ENCODE peak calls at places on chromosome 6, in four cellular contexts. One of them, this sample, is unnamed.

GRCh38 chr6:19333936-19334335 is 503.2 kb upstream of the ID4 start:
- DNase-seq in HepG2: no peak
- DNase-seq in K562: no peak
- DNase-seq in GM12878: no peak
- DNase-seq in this sample: no peak

GRCh38 chr6:56096946-56097345 is 150.4 kb downstream of the COL21A1 start:
- DNase-seq in GM12878: no peak
- DNase-seq in HepG2: no peak
- DNase-seq in K562: no peak
- DNase-seq in this sample: no peak

GRCh38 chr6:36694616-36695015 is 3.0 kb upstream of the RAB44 start:
- DNase-seq in GM12878: no peak
- DNase-seq in K562: no peak
- DNase-seq in HepG2: no peak
- DNase-seq in this sample: no peak

GRCh38 chr6:87322304-87323212 is at the start of gene SMIM8:
- DNase-seq in K562: peak; percentile 92
- DNase-seq in HepG2: peak; percentile 73
- DNase-seq in GM12878: peak; percentile 24
- DNase-seq in this sample: peak; percentile 53

GRCh38 chr6:144955392-144955791 is 670.3 kb downstream of the UTRN start:
- DNase-seq in GM12878: no peak
- DNase-seq in K562: no peak
- DNase-seq in HepG2: no peak
- DNase-seq in this sample: no peak

GRCh38 chr6:31652925-31653724 is 664 bp upstream of the BAG6 start:
- DNase-seq in HepG2: peak; percentile 98
- DNase-seq in GM12878: no peak
- DNase-seq in K562: peak; percentile 94
- DNase-seq in this sample: no peak

GRCh38 chr6:89940225-89941027 is 46.2 kb downstream of the GJA10 start:
- DNase-seq in GM12878: peak; percentile 21
- DNase-seq in K562: peak; percentile 56
- DNase-seq in HepG2: peak; percentile 81
- DNase-seq in this sample: peak; percentile 68

GRCh38 chr6:24683297-24684296 is 16.7 kb downstream of the ACOT13 start:
- DNase-seq in HepG2: no peak
- DNase-seq in GM12878: no peak
- DNase-seq in K562: no peak
- DNase-seq in this sample: no peak

GRCh38 chr6:85580878-85581267 is 12.8 kb downstream of the SNX14 start:
- DNase-seq in GM12878: no peak
- DNase-seq in K562: peak; percentile 41
- DNase-seq in HepG2: peak; percentile 54
- DNase-seq in this sample: no peak

GRCh38 chr6:158894192-158894591 is 75.0 kb upstream of the EZR start:
- DNase-seq in K562: no peak
- DNase-seq in GM12878: no peak
- DNase-seq in HepG2: no peak
- DNase-seq in this sample: peak; percentile 86

GRCh38 chr6:155301867-155302266 is 12.4 kb downstream of the TFB1M start:
- DNase-seq in K562: no peak
- DNase-seq in HepG2: no peak
- DNase-seq in GM12878: no peak
- DNase-seq in this sample: no peak

GRCh38 chr6:215335-216034 is 76.8 kb upstream of the DUSP22 start:
- DNase-seq in GM12878: peak; percentile 41
- DNase-seq in K562: no peak
- DNase-seq in HepG2: no peak
- DNase-seq in this sample: no peak

GRCh38 chr6:75130784-75131183 is 75.1 kb downstream of the COL12A1 start:
- DNase-seq in GM12878: no peak
- DNase-seq in K562: no peak
- DNase-seq in HepG2: no peak
- DNase-seq in this sample: no peak

GRCh38 chr6:34196116-34196832 is 40.4 kb upstream of the HMGA1 start:
- DNase-seq in HepG2: no peak
- DNase-seq in GM12878: peak; percentile 28
- DNase-seq in K562: peak; percentile 96
- DNase-seq in this sample: peak; percentile 26

GRCh38 chr6:134063966-134064445 is 11.6 kb upstream of the SLC2A12 start:
- DNase-seq in K562: peak; percentile 65
- DNase-seq in HepG2: peak; percentile 75
- DNase-seq in GM12878: no peak
- DNase-seq in this sample: peak; percentile 59

GRCh38 chr6:134065706-134066105 is 13.3 kb upstream of the SLC2A12 start:
- DNase-seq in GM12878: no peak
- DNase-seq in HepG2: peak; percentile 30
- DNase-seq in K562: peak; percentile 56
- DNase-seq in this sample: peak; percentile 32

GRCh38 chr6:134061440-134061839 is 9.0 kb upstream of the SLC2A12 start:
- DNase-seq in GM12878: no peak
- DNase-seq in K562: no peak
- DNase-seq in HepG2: no peak
- DNase-seq in this sample: no peak

GRCh38 chr6:134064461-134064860 is 12.0 kb upstream of the SLC2A12 start:
- DNase-seq in GM12878: no peak
- DNase-seq in K562: peak; percentile 23
- DNase-seq in HepG2: no peak
- DNase-seq in this sample: no peak

DNA sequence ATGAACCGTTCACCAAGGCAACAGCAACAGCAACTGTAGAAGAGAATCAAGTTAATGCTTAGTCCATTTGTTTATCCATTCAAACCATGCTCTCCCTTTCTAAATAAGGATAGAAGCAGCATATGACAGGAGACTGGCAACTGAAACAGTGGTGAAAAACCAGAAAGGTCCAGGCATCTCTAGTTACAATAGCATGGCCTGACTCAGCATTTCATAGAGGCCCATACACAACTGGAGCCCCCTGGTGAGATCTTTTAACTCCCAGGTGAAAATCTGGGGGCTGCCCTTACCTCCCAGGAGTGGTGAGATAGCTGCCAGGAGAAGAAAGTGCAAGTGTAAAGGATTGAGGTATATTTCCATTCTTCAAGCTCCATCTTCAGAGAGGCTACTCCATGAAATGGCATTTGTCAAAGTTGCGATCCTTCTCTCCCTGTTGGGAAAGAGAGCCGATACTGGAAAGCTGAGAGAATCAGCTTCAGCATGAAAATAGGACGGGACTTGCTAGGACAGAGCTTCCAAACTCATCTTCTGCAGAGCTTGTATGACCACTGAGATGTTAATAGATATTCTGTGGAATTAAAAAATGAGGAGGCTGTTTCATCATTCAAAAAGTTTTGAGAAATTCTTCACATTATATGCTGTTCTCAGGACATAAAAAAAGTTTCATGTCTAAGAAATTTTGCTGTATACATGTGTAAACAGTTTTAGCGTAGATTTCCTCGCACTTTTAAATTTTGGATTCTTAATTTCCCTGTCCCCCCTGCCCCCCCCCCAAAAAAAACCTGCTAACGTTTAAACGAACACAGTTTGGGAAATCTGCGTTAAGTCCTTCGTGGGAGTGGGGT is 10.9 kb upstream of the SLC2A12 start:
- DNase-seq in HepG2: peak; percentile 40
- DNase-seq in K562: peak; percentile 48
- DNase-seq in GM12878: no peak
- DNase-seq in this sample: no peak
- TF ChIP-seq ZBTB33 in HepG2: no peak
- TF ChIP-seq ZBTB33 in K562: no peak
- TF ChIP-seq ZBTB33 in GM12878: no peak
- TF ChIP-seq ZBTB33 in this sample: no peak

GRCh38 chr6:112296694-112297093 is 42.3 kb upstream of the LAMA4 start:
- DNase-seq in K562: no peak
- DNase-seq in GM12878: no peak
- DNase-seq in HepG2: no peak
- DNase-seq in this sample: no peak

GRCh38 chr6:112296122-112296521 is 41.8 kb upstream of the LAMA4 start:
- DNase-seq in K562: no peak
- DNase-seq in HepG2: peak; percentile 32
- DNase-seq in GM12878: no peak
- DNase-seq in this sample: peak; percentile 27

GRCh38 chr6:112300888-112301287 is 46.2 kb upstream of the RFPL4B start:
- DNase-seq in HepG2: no peak
- DNase-seq in K562: no peak
- DNase-seq in GM12878: no peak
- DNase-seq in this sample: no peak

GRCh38 chr6:112298021-112298745 is 43.8 kb upstream of the LAMA4 start:
- DNase-seq in K562: no peak
- DNase-seq in HepG2: no peak
- DNase-seq in GM12878: no peak
- DNase-seq in this sample: no peak

GRCh38 chr6:112298816-112299281 is 44.5 kb upstream of the LAMA4 start:
- DNase-seq in GM12878: no peak
- DNase-seq in HepG2: no peak
- DNase-seq in K562: no peak
- DNase-seq in this sample: peak; percentile 23
- TF ChIP-seq ATF3 in GM12878: no peak
- TF ChIP-seq ATF3 in HepG2: no peak
- TF ChIP-seq ATF3 in K562: no peak
- TF ChIP-seq ATF3 in this sample: no peak

GRCh38 chr6:126060400-126060799 is 74.1 kb downstream of the TRMT11 start:
- DNase-seq in K562: no peak
- DNase-seq in GM12878: no peak
- DNase-seq in HepG2: peak; percentile 29
- DNase-seq in this sample: no peak

GRCh38 chr6:126064994-126065401 is 78.7 kb downstream of the TRMT11 start:
- DNase-seq in HepG2: no peak
- DNase-seq in K562: peak; percentile 54
- DNase-seq in GM12878: no peak
- DNase-seq in this sample: no peak

GRCh38 chr6:126064257-126064993 is 78.1 kb downstream of the TRMT11 start:
- DNase-seq in HepG2: no peak
- DNase-seq in K562: no peak
- DNase-seq in GM12878: no peak
- DNase-seq in this sample: no peak

GRCh38 chr6:126066068-126067048 is 80.0 kb downstream of the TRMT11 start:
- DNase-seq in GM12878: no peak
- DNase-seq in HepG2: no peak
- DNase-seq in K562: no peak
- DNase-seq in this sample: no peak

DNA sequence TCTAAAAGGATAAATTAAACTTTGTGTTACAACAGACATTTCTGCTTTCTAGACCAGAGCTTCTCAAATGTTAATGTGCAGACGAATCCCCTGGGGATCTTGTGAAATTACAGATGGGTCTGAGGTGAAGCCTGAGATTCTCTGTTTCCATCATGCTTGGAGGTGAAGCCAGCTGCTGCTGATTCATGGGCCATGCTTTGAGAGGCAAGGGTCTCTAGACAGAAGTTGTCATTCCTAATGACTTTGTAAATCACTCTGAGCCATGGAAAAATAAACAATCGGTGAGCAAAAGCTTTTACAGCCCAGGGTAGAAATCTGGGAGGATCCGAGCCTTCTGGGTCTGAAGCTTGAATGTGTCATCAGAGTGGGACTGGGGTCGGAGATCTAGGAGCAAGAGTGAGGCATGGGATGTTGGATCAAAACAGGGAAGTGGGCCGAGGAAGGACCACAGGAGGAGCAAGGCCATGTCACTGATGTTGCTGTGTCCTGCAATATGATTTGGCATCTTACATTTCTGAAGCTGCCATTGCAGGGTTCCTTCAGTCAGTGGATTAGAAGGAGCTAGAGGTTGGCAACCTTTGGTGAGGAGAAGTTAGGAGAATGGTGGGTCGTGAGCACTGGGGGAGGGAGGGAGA is 77.3 kb downstream of the TRMT11 start:
- DNase-seq in GM12878: no peak
- DNase-seq in HepG2: no peak
- DNase-seq in K562: no peak
- DNase-seq in this sample: no peak
- TF ChIP-seq ZBTB33 in GM12878: no peak
- TF ChIP-seq ZBTB33 in HepG2: no peak
- TF ChIP-seq ZBTB33 in K562: no peak
- TF ChIP-seq ZBTB33 in this sample: no peak

GRCh38 chr6:139649128-139649527 is 274.7 kb upstream of the CITED2 start:
- DNase-seq in GM12878: no peak
- DNase-seq in K562: no peak
- DNase-seq in HepG2: no peak
- DNase-seq in this sample: no peak

GRCh38 chr6:139647816-139648215 is 273.4 kb upstream of the CITED2 start:
- DNase-seq in HepG2: no peak
- DNase-seq in K562: no peak
- DNase-seq in GM12878: no peak
- DNase-seq in this sample: no peak

GRCh38 chr6:139648430-139649000 is 274.1 kb upstream of the CITED2 start:
- DNase-seq in HepG2: no peak
- DNase-seq in K562: peak; percentile 58
- DNase-seq in GM12878: no peak
- DNase-seq in this sample: no peak

GRCh38 chr6:139644821-139645220 is 270.4 kb upstream of the CITED2 start:
- DNase-seq in K562: no peak
- DNase-seq in GM12878: no peak
- DNase-seq in HepG2: no peak
- DNase-seq in this sample: no peak

GRCh38 chr6:139647001-139647400 is 272.6 kb upstream of the CITED2 start:
- DNase-seq in HepG2: no peak
- DNase-seq in K562: no peak
- DNase-seq in GM12878: no peak
- DNase-seq in this sample: no peak
- TF ChIP-seq ATF3 in HepG2: no peak
- TF ChIP-seq ATF3 in K562: no peak
- TF ChIP-seq ATF3 in GM12878: no peak
- TF ChIP-seq ATF3 in this sample: no peak

DNA sequence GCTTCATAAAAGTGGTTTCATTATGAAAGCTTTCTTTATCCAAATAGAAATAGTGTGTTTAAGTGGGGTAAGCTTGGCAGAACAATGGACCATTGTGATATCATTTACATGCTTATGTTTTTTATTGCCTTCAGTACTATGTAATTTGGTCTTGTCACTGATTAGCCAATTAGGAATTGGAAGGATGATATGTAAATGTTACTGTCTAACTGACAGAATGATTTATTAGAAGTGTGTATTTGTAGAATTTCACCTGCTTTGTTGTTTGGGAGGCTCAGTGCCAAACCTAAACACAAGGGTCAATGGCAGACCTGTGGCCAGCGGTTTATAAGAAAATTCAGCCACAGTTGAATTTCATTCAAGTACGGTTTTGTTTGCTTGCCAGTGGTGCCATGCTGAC is 39.0 kb downstream of the AIG1 start:
- DNase-seq in GM12878: no peak
- DNase-seq in HepG2: no peak
- DNase-seq in K562: no peak
- DNase-seq in this sample: no peak
- TF ChIP-seq ZBTB33 in GM12878: no peak
- TF ChIP-seq ZBTB33 in HepG2: no peak
- TF ChIP-seq ZBTB33 in K562: no peak
- TF ChIP-seq ZBTB33 in this sample: no peak

GRCh38 chr6:146887447-146888077 is 288.8 kb downstream of the ADGB start:
- DNase-seq in K562: no peak
- DNase-seq in HepG2: peak; percentile 11
- DNase-seq in GM12878: no peak
- DNase-seq in this sample: no peak
- TF ChIP-seq ATF3 in K562: peak; percentile 12
- TF ChIP-seq ATF3 in HepG2: no peak
- TF ChIP-seq ATF3 in GM12878: no peak
- TF ChIP-seq ATF3 in this sample: no peak

This sample was measured in HCT116.